ENCODE peak calls at places on chromosomes 2 and 18, in seven cellular contexts. Q is activated naive CD4-positive, alpha-beta T cell treated with anti-CD3 and anti-CD28 coated beads, Interleukin-2, amount 10 ng/mL, durations not matched to agents 7 days and 5 days; Y is T-cell; E is NCI-H2171 treated with DMSO at 0.1 percent for 48 hours; B is GM10248; O is CD4-positive, CD25-positive, alpha-beta regulatory T cell; V is sigmoid colon. R is an unnamed sample.

GRCh38 chr2:59006204-59006603 is 765.1 kb upstream of the FANCL start:
- DNase-seq in Q (no peak), Y (no peak), E (no peak), B (no peak), O (no peak), V (no peak), R (no peak)

GRCh38 chr18:39167990-39168389 is 1602.4 kb upstream of the CELF4 start:
- DNase-seq in Q (no peak), Y (no peak), E (no peak), B (no peak), O (no peak), V (no peak), R (no peak)

GRCh38 chr18:10401489-10401888 is 52.9 kb upstream of the APCDD1 start:
- DNase-seq in Q (no peak), Y (no peak), E (no peak), B (no peak), O (no peak), V (no peak), R (no peak)

GRCh38 chr2:48138898-48139297 is 232.6 kb upstream of the FBXO11 start:
- DNase-seq in Q (no peak), Y (no peak), E (no peak), B (no peak), O (no peak), V (no peak), R (no peak)

GRCh38 chr2:7825591-7826312 is 856.1 kb upstream of the ID2 start:
- DNase-seq in Q (no peak), Y (no peak), E (no peak), B (peak), O (peak), V (no peak), R (no peak)

GRCh38 chr18:36761186-36761698 is 67.6 kb downstream of the TPGS2 start:
- DNase-seq in Q (no peak), Y (no peak), E (no peak), B (no peak), O (no peak), V (no peak), R (no peak)

GRCh38 chr18:12947355-12948054 is at the start of gene SEH1L:
- DNase-seq in Q (peak), Y (peak), E (peak), B (peak), O (peak), V (peak), R (peak)

GRCh38 chr2:165678882-165679281 is 115.2 kb downstream of the GALNT3 start:
- DNase-seq in Q (no peak), Y (no peak), E (no peak), B (no peak), O (no peak), V (no peak), R (no peak)

GRCh38 chr2:60318544-60318943 is 234.9 kb downstream of the BCL11A start:
- DNase-seq in Q (no peak), Y (no peak), E (no peak), B (no peak), O (no peak), V (no peak), R (no peak)

GRCh38 chr2:51903728-51904127 is 871.8 kb upstream of the NRXN1 start:
- DNase-seq in Q (no peak), Y (no peak), E (no peak), B (no peak), O (no peak), V (no peak), R (no peak)

GRCh38 chr2:235467586-235467985 is 26.3 kb upstream of the AGAP1 start:
- DNase-seq in Q (no peak), Y (no peak), E (no peak), B (no peak), O (no peak), V (no peak), R (no peak)

GRCh38 chr2:52919668-52920067 is 847.9 kb upstream of the CHAC2 start:
- DNase-seq in Q (no peak), Y (no peak), E (no peak), B (no peak), O (no peak), V (no peak), R (no peak)

GRCh38 chr2:140869107-140869506 is 1261.7 kb downstream of the LRP1B start:
- DNase-seq in Q (no peak), Y (no peak), E (no peak), B (no peak), O (no peak), V (no peak), R (no peak)

GRCh38 chr2:215531284-215531683 is 95.4 kb upstream of the FN1 start:
- DNase-seq in Q (no peak), Y (no peak), E (no peak), B (no peak), O (no peak), V (no peak), R (no peak)

GRCh38 chr2:16330571-16331351 is 334.9 kb downstream of the CYRIA start:
- DNase-seq in Q (no peak), Y (no peak), E (no peak), B (no peak), O (no peak), V (no peak), R (no peak)

GRCh38 chr2:53770264-53770663 is 2.7 kb downstream of the CHAC2 start:
- DNase-seq in Q (no peak), Y (no peak), E (no peak), B (no peak), O (no peak), V (no peak), R (no peak)